ENCODE peak calls at places on chromosomes 3 and 15, in nine cellular contexts. S is NAMALWA; D is cardiac muscle cell; M is GM20000; T is nephron progenitor cell; Z is LoVo; N is NCI-H446 treated with DMSO at 0.1 percent for 48 hours; C is stimulated activated CD8-positive, alpha-beta memory T cell treated with anti-CD3 and anti-CD28 coated beads, Interleukin-2, amount 100 ng/mL, for 1 hour; O is psoas muscle. F is an unnamed sample.

GRCh38 chr3:52245322-52246263 is at the start of gene PPM1M:
- DNase-seq in Z (peak; percentile 43), M (peak; percentile 87), D (peak; percentile 58), S (no peak), C (no peak), T (peak; percentile 68), N (no peak), O (peak; percentile 55), F (peak; percentile 95)

GRCh38 chr3:11522398-11522715 is 121.4 kb downstream of the VGLL4 start:
- DNase-seq in Z (no peak), N (no peak), T (no peak), C (no peak), S (no peak), O (no peak), M (no peak), D (no peak), F (no peak)

GRCh38 chr3:183283886-183284285 is 30.8 kb downstream of the B3GNT5 start:
- DNase-seq in Z (no peak), C (no peak), T (no peak), D (no peak), S (no peak), N (no peak), M (no peak), O (no peak), F (no peak)

GRCh38 chr15:89805241-89806216 is 9.1 kb downstream of the ANPEP start:
- DNase-seq in S (no peak), N (no peak), O (no peak), T (no peak), M (no peak), C (no peak), D (no peak), Z (no peak), F (peak; percentile 63)

GRCh38 chr3:50264389-50264963 is 4.5 kb upstream of the SEMA3B start:
- DNase-seq in Z (peak; percentile 85), C (no peak), T (peak; percentile 90), N (no peak), S (no peak), O (peak; percentile 74), M (no peak), D (peak; percentile 96), F (peak; percentile 98)

GRCh38 chr3:46845397-46845859 is 17.8 kb downstream of the MYL3 start:
- DNase-seq in N (no peak), Z (no peak), O (peak; percentile 84), T (peak; percentile 47), M (peak; percentile 72), S (no peak), D (no peak), C (no peak), F (peak; percentile 87)

GRCh38 chr3:4228295-4228694 is 74.9 kb upstream of the SETMAR start:
- DNase-seq in T (no peak), Z (no peak), C (no peak), D (no peak), N (no peak), S (no peak), O (no peak), M (no peak), F (no peak)

GRCh38 chr15:93270937-93271472 is 182.0 kb upstream of the RGMA start:
- DNase-seq in Z (no peak), C (no peak), S (no peak), M (no peak), D (no peak), O (no peak), T (no peak), N (no peak), F (peak; percentile 63)

GRCh38 chr15:59400103-59400813 is 27.6 kb upstream of the MYO1E start:
- DNase-seq in S (no peak), Z (no peak), O (no peak), M (no peak), D (no peak), N (no peak), T (no peak), C (no peak), F (no peak)

GRCh38 chr15:90362936-90363212 is 10.8 kb downstream of the ZNF774 start:
- DNase-seq in M (no peak), S (no peak), C (no peak), Z (no peak), D (no peak), O (no peak), N (no peak), T (no peak), F (no peak)

GRCh38 chr3:123226549-123226948 is 24.8 kb downstream of the SEC22A start:
- DNase-seq in S (no peak), N (no peak), C (no peak), T (no peak), D (no peak), M (no peak), O (no peak), Z (no peak), F (no peak)

GRCh38 chr3:194270627-194271458 is 80.3 kb downstream of the CPN2 start:
- DNase-seq in M (no peak), D (peak; percentile 33), Z (no peak), C (no peak), N (no peak), O (peak; percentile 82), S (no peak), T (peak; percentile 25), F (peak; percentile 69)

GRCh38 chr15:49990835-49991540 is 128.0 kb downstream of the ATP8B4 start:
- DNase-seq in C (no peak), D (no peak), N (no peak), O (no peak), S (no peak), T (no peak), M (no peak), Z (no peak), F (no peak)

GRCh38 chr15:57251941-57252340 is 124.4 kb upstream of the CGNL1 start:
- DNase-seq in S (no peak), T (no peak), D (no peak), Z (no peak), C (no peak), O (no peak), M (no peak), N (no peak), F (no peak)

GRCh38 chr3:74639681-74640080 is 25.2 kb upstream of the CNTN3 start:
- DNase-seq in S (no peak), Z (no peak), D (no peak), O (no peak), M (no peak), T (no peak), C (no peak), N (no peak), F (no peak)

GRCh38 chr15:66603301-66604179 is 37.7 kb upstream of the LCTL start:
- DNase-seq in Z (peak; percentile 68), T (peak; percentile 86), S (peak; percentile 78), O (peak; percentile 50), D (peak; percentile 89), N (peak; percentile 30), C (peak; percentile 38), M (peak; percentile 74), F (peak; percentile 92)

GRCh38 chr3:46538803-46539442 is 27.2 kb downstream of the LRRC2 start:
- DNase-seq in T (no peak), S (peak; percentile 85), O (peak; percentile 41), M (peak; percentile 71), Z (no peak), N (no peak), D (peak; percentile 68), C (peak; percentile 70), F (no peak)

GRCh38 chr15:81000144-81000625 is 538 bp upstream of the TLNRD1 start:
- DNase-seq in N (no peak), O (no peak), Z (peak; percentile 40), M (peak; percentile 36), D (no peak), S (no peak), T (no peak), C (no peak), F (no peak)

GRCh38 chr3:160641675-160642330 is 35.2 kb upstream of the ARL14 start:
- DNase-seq in N (no peak), M (no peak), C (no peak), T (no peak), D (peak; percentile 7), O (no peak), S (no peak), Z (no peak), F (no peak)

GRCh38 chr3:13013994-13014754 is 59.1 kb downstream of the IQSEC1 start:
- DNase-seq in N (no peak), M (no peak), D (no peak), O (no peak), T (no peak), C (no peak), Z (no peak), S (no peak), F (no peak)

GRCh38 chr3:38154625-38155255 is 10.6 kb upstream of the OXSR1 start:
- DNase-seq in D (no peak), C (no peak), N (no peak), Z (peak; percentile 70), M (no peak), O (no peak), S (no peak), T (no peak), F (no peak)

GRCh38 chr3:148873928-148874326 is 8.8 kb downstream of the CPA3 start:
- DNase-seq in C (no peak), N (no peak), Z (no peak), T (no peak), O (no peak), M (no peak), S (no peak), D (no peak), F (no peak)

GRCh38 chr3:25592510-25592968 is 72.2 kb downstream of the TOP2B start:
- DNase-seq in S (no peak), D (peak; percentile 70), M (no peak), T (no peak), O (peak; percentile 43), Z (peak; percentile 42), N (no peak), C (no peak), F (no peak)

GRCh38 chr3:147120029-147120428 is 286.3 kb downstream of the ZIC4 start:
- DNase-seq in D (peak; percentile 3), Z (peak; percentile 5), S (peak; percentile 62), T (no peak), M (no peak), O (no peak), N (no peak), C (no peak), F (peak; percentile 4)

GRCh38 chr15:41332788-41333527 is at the start of gene NUSAP1:
- DNase-seq in N (no peak), T (no peak), S (peak; percentile 80), D (no peak), M (peak; percentile 60), O (no peak), Z (no peak), C (no peak), F (peak; percentile 73)

GRCh38 chr3:32593903-32594525 is 23.4 kb upstream of the DYNC1LI1 start:
- DNase-seq in N (no peak), O (no peak), T (no peak), M (no peak), C (no peak), Z (no peak), D (no peak), S (no peak), F (no peak)

GRCh38 chr15:62769604-62770003 is 272.9 kb upstream of the TPM1 start:
- DNase-seq in S (no peak), Z (no peak), C (no peak), N (no peak), O (no peak), M (no peak), T (no peak), D (no peak), F (no peak)

GRCh38 chr3:87233805-87234204 is 6.7 kb downstream of the CHMP2B start:
- DNase-seq in C (no peak), N (no peak), D (no peak), S (no peak), O (no peak), M (no peak), T (no peak), Z (no peak), F (no peak)

GRCh38 chr3:160400631-160401150 is 1.2 kb downstream of the SMC4 start:
- DNase-seq in D (peak; percentile 69), S (no peak), Z (peak; percentile 36), C (no peak), T (peak; percentile 60), M (peak; percentile 19), N (no peak), O (no peak), F (peak; percentile 45)

GRCh38 chr15:94844188-94844532 is 612.8 kb downstream of the MCTP2 start:
- DNase-seq in T (no peak), Z (no peak), O (no peak), C (no peak), N (no peak), D (no peak), M (no peak), S (no peak), F (no peak)

GRCh38 chr3:34268032-34268760 is 469.8 kb downstream of the PDCD6IP start:
- DNase-seq in N (no peak), D (no peak), C (no peak), S (no peak), M (no peak), Z (no peak), O (no peak), T (no peak), F (no peak)

F was measured in H7.